ENCODE peak calls at places on chromosomes 1 and 21, in nine cellular contexts. W is HTR-8/SVneo; S is mucosa of descending colon; I is A549; R is stimulated activated CD4-positive, alpha-beta T cell treated with anti-CD3 and anti-CD28 coated beads, Interleukin-2, amount 100 ng/mL, for 24 hours; Z is amniotic stem cell; P is activated naive CD4-positive, alpha-beta T cell; U is T-cell; V is thoracic aorta. Q is an unnamed sample.

GRCh38 chr1:207821464-207822045 is 69.7 kb downstream of the CD46 start:
- DNase-seq in W (no peak), S (no peak), I (no peak), R (no peak), Z (no peak), P (no peak), U (no peak), V (no peak), Q (no peak)

GRCh38 chr1:32250893-32251716 is at the start of gene LCK:
- DNase-seq in W (no peak), S (peak; percentile 34), I (no peak), R (peak; percentile 73), Z (no peak), P (peak; percentile 19), U (peak; percentile 50), V (no peak), Q (no peak)

GRCh38 chr1:180528868-180529470 is 26.6 kb upstream of the ACBD6 start:
- DNase-seq in W (no peak), S (no peak), I (no peak), R (no peak), Z (no peak), P (no peak), U (no peak), V (no peak), Q (no peak)

GRCh38 chr1:14320518-14320917 is 278.0 kb upstream of the KAZN start:
- DNase-seq in W (no peak), S (no peak), I (no peak), R (no peak), Z (no peak), P (no peak), U (no peak), V (no peak), Q (no peak)

GRCh38 chr1:79353224-79353623 is 346.7 kb upstream of the ADGRL4 start:
- DNase-seq in W (peak; percentile 7), S (peak; percentile 64), I (no peak), R (no peak), Z (no peak), P (no peak), U (no peak), V (no peak), Q (peak; percentile 35)

GRCh38 chr1:41719590-41719989 is 199.1 kb downstream of the HIVEP3 start:
- DNase-seq in W (no peak), S (no peak), I (no peak), R (no peak), Z (no peak), P (no peak), U (no peak), V (no peak), Q (no peak)

GRCh38 chr1:11295905-11296304 is 22.9 kb downstream of the UBIAD1 start:
- DNase-seq in W (no peak), S (no peak), I (no peak), R (no peak), Z (no peak), P (no peak), U (no peak), V (no peak), Q (no peak)

GRCh38 chr1:85617582-85618237 is 37.1 kb downstream of the CCN1 start:
- DNase-seq in W (no peak), S (no peak), I (no peak), R (no peak), Z (peak; percentile 72), P (no peak), U (no peak), V (no peak), Q (no peak)

GRCh38 chr1:183583466-183583865 is 6.8 kb downstream of the NCF2 start:
- DNase-seq in W (no peak), S (no peak), I (no peak), R (no peak), Z (no peak), P (no peak), U (no peak), V (no peak), Q (no peak)

GRCh38 chr1:182761396-182762395 is 27.9 kb upstream of the NPL start:
- DNase-seq in W (no peak), S (no peak), I (no peak), R (no peak), Z (no peak), P (no peak), U (no peak), V (no peak), Q (no peak)

GRCh38 chr1:17594026-17594425 is 54.5 kb downstream of the ARHGEF10L start:
- DNase-seq in W (no peak), S (no peak), I (no peak), R (no peak), Z (no peak), P (no peak), U (no peak), V (no peak), Q (no peak)

GRCh38 chr1:6948416-6948815 is 163.2 kb downstream of the CAMTA1 start:
- DNase-seq in W (no peak), S (no peak), I (no peak), R (no peak), Z (no peak), P (no peak), U (no peak), V (no peak), Q (no peak)

GRCh38 chr1:61640531-61641125 is 84.3 kb downstream of the TM2D1 start:
- DNase-seq in W (no peak), S (no peak), I (no peak), R (no peak), Z (no peak), P (no peak), U (no peak), V (no peak), Q (no peak)

GRCh38 chr21:34553199-34553952 is 41.4 kb upstream of the KCNE1 start:
- DNase-seq in W (peak; percentile 56), S (peak; percentile 45), I (no peak), R (no peak), Z (peak; percentile 35), P (no peak), U (no peak), V (no peak), Q (peak; percentile 61)

GRCh38 chr1:246001142-246001812 is 505.8 kb downstream of the SMYD3 start:
- DNase-seq in W (no peak), S (no peak), I (no peak), R (no peak), Z (no peak), P (no peak), U (no peak), V (no peak), Q (peak; percentile 20)

GRCh38 chr1:236507022-236507700 is 16.6 kb upstream of the LGALS8 start:
- DNase-seq in W (peak; percentile 31), S (no peak), I (no peak), R (no peak), Z (peak; percentile 26), P (no peak), U (no peak), V (no peak), Q (no peak)

GRCh38 chr1:12035306-12035705 is 16.0 kb downstream of the MIIP start:
- DNase-seq in W (no peak), S (no peak), I (no peak), R (no peak), Z (no peak), P (no peak), U (no peak), V (no peak), Q (no peak)

GRCh38 chr1:178341218-178341956 is 155.4 kb downstream of the CLEC20A start:
- DNase-seq in W (peak; percentile 63), S (peak; percentile 81), I (no peak), R (no peak), Z (peak; percentile 48), P (no peak), U (no peak), V (peak; percentile 43), Q (peak; percentile 84)

GRCh38 chr1:110554871-110555801 is 36.2 kb upstream of the KCNA10 start:
- DNase-seq in W (no peak), S (peak; percentile 23), I (peak; percentile 23), R (peak; percentile 61), Z (no peak), P (no peak), U (peak; percentile 32), V (peak; percentile 11), Q (no peak)

GRCh38 chr1:240515505-240515904 is 96.5 kb downstream of the GREM2 start:
- DNase-seq in W (no peak), S (no peak), I (no peak), R (no peak), Z (no peak), P (no peak), U (no peak), V (no peak), Q (no peak)

GRCh38 chr1:155126494-155127104 is 1.1 kb upstream of the EFNA1 start:
- DNase-seq in W (no peak), S (peak; percentile 64), I (no peak), R (peak; percentile 38), Z (no peak), P (no peak), U (peak; percentile 40), V (no peak), Q (peak; percentile 19)

GRCh38 chr21:36766511-36766910 is 67.6 kb downstream of the SIM2 start:
- DNase-seq in W (no peak), S (no peak), I (no peak), R (no peak), Z (no peak), P (no peak), U (no peak), V (no peak), Q (no peak)

GRCh38 chr1:59052194-59052593 is 244.7 kb upstream of the FGGY start:
- DNase-seq in W (no peak), S (no peak), I (no peak), R (no peak), Z (no peak), P (no peak), U (no peak), V (no peak), Q (no peak)

GRCh38 chr1:81264976-81265375 is 535.8 kb upstream of the ADGRL2 start:
- DNase-seq in W (no peak), S (no peak), I (no peak), R (no peak), Z (no peak), P (no peak), U (no peak), V (no peak), Q (no peak)

GRCh38 chr1:206895320-206895719 is 1.9 kb upstream of the IL24 start:
- DNase-seq in W (no peak), S (no peak), I (no peak), R (no peak), Z (no peak), P (no peak), U (no peak), V (no peak), Q (no peak)

GRCh38 chr1:109902204-109902985 is 8.3 kb upstream of the CSF1 start:
- DNase-seq in W (no peak), S (no peak), I (no peak), R (no peak), Z (no peak), P (no peak), U (no peak), V (no peak), Q (no peak)

GRCh38 chr1:227225715-227226346 is 92.5 kb downstream of the CDC42BPA start:
- DNase-seq in W (peak; percentile 19), S (no peak), I (no peak), R (no peak), Z (peak; percentile 67), P (no peak), U (no peak), V (no peak), Q (peak; percentile 39)

GRCh38 chr1:31596737-31597097 is 20.4 kb downstream of the TINAGL1 start:
- DNase-seq in W (no peak), S (no peak), I (no peak), R (no peak), Z (no peak), P (no peak), U (no peak), V (no peak), Q (no peak)

GRCh38 chr1:151106891-151107290 is 36.3 kb downstream of the GABPB2 start:
- DNase-seq in W (peak; percentile 45), S (no peak), I (no peak), R (no peak), Z (no peak), P (no peak), U (no peak), V (no peak), Q (no peak)

GRCh38 chr1:181423301-181423918 is 59.9 kb upstream of the CACNA1E start:
- DNase-seq in W (peak; percentile 34), S (peak; percentile 48), I (peak; percentile 61), R (peak; percentile 30), Z (no peak), P (no peak), U (peak; percentile 16), V (no peak), Q (peak; percentile 9)

GRCh38 chr1:1281533-1282321 is 1.5 kb downstream of the SCNN1D start:
- DNase-seq in W (no peak), S (peak; percentile 93), I (peak; percentile 59), R (no peak), Z (no peak), P (no peak), U (no peak), V (no peak), Q (no peak)

Q was measured in LoVo.